ENCODE peak calls at places on chromosomes 13 and 19, in five cellular contexts. One of them, this sample, is unnamed.

GRCh38 chr19:6017576-6017975 is 39.6 kb upstream of the RANBP3 start:
- DNase-seq in kidney epithelial cell: no peak
- DNase-seq in GM23338: no peak
- DNase-seq in fibroblast of lung: no peak
- DNase-seq in PC-3: no peak
- DNase-seq in this sample: no peak

GRCh38 chr19:2604747-2605329 is 97.7 kb downstream of the GNG7 start:
- DNase-seq in kidney epithelial cell: no peak
- DNase-seq in fibroblast of lung: no peak
- DNase-seq in PC-3: no peak
- DNase-seq in GM23338: no peak
- DNase-seq in this sample: no peak

GRCh38 chr13:48232420-48233096 is 448 bp upstream of the ITM2B start:
- DNase-seq in kidney epithelial cell: no peak
- DNase-seq in fibroblast of lung: no peak
- DNase-seq in GM23338: peak; percentile 57
- DNase-seq in PC-3: peak; percentile 4
- DNase-seq in this sample: no peak

GRCh38 chr13:77500094-77500493 is 35.4 kb upstream of the SCEL start:
- DNase-seq in kidney epithelial cell: no peak
- DNase-seq in PC-3: no peak
- DNase-seq in GM23338: no peak
- DNase-seq in fibroblast of lung: no peak
- DNase-seq in this sample: no peak

GRCh38 chr13:97621025-97621424 is 187.1 kb downstream of the RAP2A start:
- DNase-seq in GM23338: no peak
- DNase-seq in PC-3: no peak
- DNase-seq in fibroblast of lung: no peak
- DNase-seq in kidney epithelial cell: no peak
- DNase-seq in this sample: no peak

GRCh38 chr13:46181799-46182490 is at the start of gene LCP1:
- DNase-seq in fibroblast of lung: no peak
- DNase-seq in GM23338: peak; percentile 16
- DNase-seq in PC-3: peak; percentile 83
- DNase-seq in kidney epithelial cell: no peak
- DNase-seq in this sample: no peak

GRCh38 chr19:24078688-24079087 is 8.3 kb upstream of the ZNF254 start:
- DNase-seq in GM23338: peak; percentile 80
- DNase-seq in fibroblast of lung: no peak
- DNase-seq in PC-3: no peak
- DNase-seq in kidney epithelial cell: no peak
- DNase-seq in this sample: no peak

GRCh38 chr19:15161028-15161984 is 39.5 kb downstream of the NOTCH3 start:
- DNase-seq in kidney epithelial cell: no peak
- DNase-seq in fibroblast of lung: peak; percentile 9
- DNase-seq in PC-3: peak; percentile 51
- DNase-seq in GM23338: peak; percentile 38
- DNase-seq in this sample: peak; percentile 68

GRCh38 chr13:81302677-81303076 is 961.8 kb upstream of the SPRY2 start:
- DNase-seq in PC-3: no peak
- DNase-seq in fibroblast of lung: no peak
- DNase-seq in kidney epithelial cell: no peak
- DNase-seq in GM23338: no peak
- DNase-seq in this sample: no peak

GRCh38 chr13:98014766-98015165 is 61.3 kb downstream of the IPO5 start:
- DNase-seq in fibroblast of lung: peak; percentile 80
- DNase-seq in kidney epithelial cell: no peak
- DNase-seq in PC-3: peak; percentile 39
- DNase-seq in GM23338: no peak
- DNase-seq in this sample: no peak

GRCh38 chr19:5563941-5564612 is 3.7 kb downstream of the TINCR start:
- DNase-seq in fibroblast of lung: no peak
- DNase-seq in kidney epithelial cell: peak; percentile 10
- DNase-seq in PC-3: peak; percentile 58
- DNase-seq in GM23338: no peak
- DNase-seq in this sample: no peak

GRCh38 chr19:41495589-41495988 is 52.6 kb downstream of the ERICH4 start:
- DNase-seq in kidney epithelial cell: no peak
- DNase-seq in fibroblast of lung: no peak
- DNase-seq in PC-3: no peak
- DNase-seq in GM23338: no peak
- DNase-seq in this sample: no peak

GRCh38 chr19:11179716-11180297 is 17.5 kb downstream of the KANK2 start:
- DNase-seq in kidney epithelial cell: no peak
- DNase-seq in GM23338: no peak
- DNase-seq in PC-3: no peak
- DNase-seq in fibroblast of lung: no peak
- DNase-seq in this sample: no peak

GRCh38 chr19:46481947-46482346 is 10.6 kb upstream of the PNMA8A start:
- DNase-seq in fibroblast of lung: peak; percentile 71
- DNase-seq in PC-3: no peak
- DNase-seq in GM23338: no peak
- DNase-seq in kidney epithelial cell: no peak
- DNase-seq in this sample: no peak
- H3K4me3 ChIP-seq in fibroblast of lung: no peak overlapping the region
- H3K4me3 ChIP-seq in PC-3: no peak overlapping the region
- H3K4me3 ChIP-seq in GM23338: no peak overlapping the region
- H3K4me3 ChIP-seq in kidney epithelial cell: no peak overlapping the region
- H3K4me3 ChIP-seq in this sample: no peak overlapping the region

GRCh38 chr19:18157465-18158063 is 4.6 kb downstream of the PIK3R2 start:
- DNase-seq in PC-3: no peak
- DNase-seq in fibroblast of lung: no peak
- DNase-seq in kidney epithelial cell: no peak
- DNase-seq in GM23338: peak; percentile 75
- DNase-seq in this sample: peak; percentile 38
- TF ChIP-seq CTCF in PC-3: no peak
- TF ChIP-seq CTCF in fibroblast of lung: no peak
- TF ChIP-seq CTCF in kidney epithelial cell: no peak
- TF ChIP-seq CTCF in GM23338: no peak
- TF ChIP-seq CTCF in this sample: no peak

DNA sequence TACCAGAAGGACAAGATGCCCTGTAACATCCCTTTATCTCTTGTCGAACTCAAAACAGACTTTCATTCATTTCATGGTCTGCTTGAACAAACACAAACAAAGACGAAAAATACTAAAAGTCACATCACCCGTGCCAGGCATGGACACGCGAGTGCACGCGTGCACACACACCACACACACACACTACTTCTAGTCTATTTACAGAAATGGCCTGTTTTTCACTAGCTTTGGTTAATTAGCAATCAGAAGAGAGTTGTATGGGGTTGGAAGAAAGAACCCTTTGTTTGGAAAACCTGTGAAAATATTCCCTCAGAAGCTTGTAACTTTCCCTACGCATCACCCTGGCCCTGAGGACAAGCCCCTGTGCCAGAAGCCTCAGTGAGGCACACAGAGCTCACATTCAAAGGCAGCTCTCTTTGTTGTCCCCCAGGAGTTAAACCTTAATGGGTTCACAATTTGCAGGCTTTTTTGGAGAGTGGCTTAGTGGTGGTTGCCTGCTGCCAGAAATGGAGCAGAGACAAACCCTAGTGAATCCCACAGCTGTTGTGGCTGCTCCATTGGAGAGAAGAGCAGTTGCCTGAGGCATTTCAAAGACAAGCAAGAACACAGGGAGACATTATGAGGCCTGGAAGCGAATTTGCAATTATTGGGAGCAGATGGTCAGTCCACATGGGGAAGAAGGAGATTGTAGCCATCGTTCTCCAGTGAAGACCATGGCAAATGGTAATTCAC is 55.9 kb downstream of the STARD13 start:
- DNase-seq in kidney epithelial cell: no peak
- DNase-seq in GM23338: no peak
- DNase-seq in fibroblast of lung: no peak
- DNase-seq in PC-3: no peak
- DNase-seq in this sample: no peak
- H3K4me3 ChIP-seq in kidney epithelial cell: no peak overlapping the region
- H3K4me3 ChIP-seq in GM23338: no peak overlapping the region
- H3K4me3 ChIP-seq in fibroblast of lung: no peak overlapping the region
- H3K4me3 ChIP-seq in PC-3: no peak overlapping the region
- H3K4me3 ChIP-seq in this sample: no peak overlapping the region

DNA sequence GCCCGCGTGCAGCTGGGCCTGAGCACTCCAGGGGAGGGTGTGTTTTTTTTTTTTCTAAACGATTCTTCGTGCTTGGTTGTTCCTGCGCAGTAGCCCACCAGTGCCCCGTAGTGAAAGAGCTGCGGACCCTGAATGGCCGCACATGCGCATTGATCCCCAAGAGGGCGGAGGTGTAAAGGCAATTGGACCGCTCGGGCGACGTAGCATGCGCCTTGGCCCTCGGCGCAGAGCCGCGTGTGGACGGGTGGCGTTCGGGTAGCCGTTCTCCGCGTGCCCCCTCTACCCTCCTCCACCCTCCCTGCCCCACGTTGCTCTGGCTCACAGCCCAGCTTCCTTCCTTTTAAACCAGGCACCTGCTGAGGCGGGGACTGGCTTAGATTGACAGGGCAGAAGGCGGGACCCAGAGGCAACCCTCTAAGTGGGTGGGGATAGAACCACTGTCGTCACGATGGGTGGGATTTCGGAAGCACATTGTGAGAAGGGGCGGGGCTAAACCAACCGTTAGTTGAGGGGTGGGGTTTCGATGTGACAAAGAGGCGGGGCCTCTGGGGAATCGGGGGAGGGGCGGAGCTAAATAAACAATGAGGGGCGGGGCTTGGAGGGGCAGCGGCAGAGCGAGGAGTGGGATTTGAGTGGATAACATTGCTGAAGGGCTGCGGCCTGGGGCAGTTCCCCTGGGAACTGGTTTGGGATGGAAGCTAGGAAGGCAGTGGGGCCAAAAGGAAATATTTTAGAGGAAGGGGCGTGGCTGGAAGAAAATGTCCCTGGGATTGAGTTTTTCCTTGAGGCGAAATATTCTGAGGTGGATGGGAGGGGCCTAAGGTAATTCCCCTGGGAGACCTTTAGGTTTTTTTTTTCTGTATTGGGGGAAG is 543 bp upstream of the NUP62 start:
- DNase-seq in kidney epithelial cell: peak; percentile 69
- DNase-seq in fibroblast of lung: peak; percentile 94
- DNase-seq in GM23338: peak; percentile 98
- DNase-seq in PC-3: peak; percentile 98
- DNase-seq in this sample: peak; percentile 97
- TF ChIP-seq CTCF in kidney epithelial cell: no peak
- TF ChIP-seq CTCF in fibroblast of lung: no peak
- TF ChIP-seq CTCF in GM23338: no peak
- TF ChIP-seq CTCF in PC-3: no peak
- TF ChIP-seq CTCF in this sample: no peak

GRCh38 chr13:23868521-23868920 is 20.7 kb downstream of the MIPEP start:
- DNase-seq in fibroblast of lung: peak; percentile 77
- DNase-seq in PC-3: peak; percentile 90
- DNase-seq in kidney epithelial cell: no peak
- DNase-seq in GM23338: no peak
- DNase-seq in this sample: no peak

GRCh38 chr13:23865898-23866297 is 23.3 kb downstream of the MIPEP start:
- DNase-seq in kidney epithelial cell: no peak
- DNase-seq in fibroblast of lung: no peak
- DNase-seq in GM23338: no peak
- DNase-seq in PC-3: no peak
- DNase-seq in this sample: no peak

GRCh38 chr13:23866420-23867026 is 22.7 kb downstream of the MIPEP start:
- DNase-seq in kidney epithelial cell: no peak
- DNase-seq in PC-3: peak; percentile 8
- DNase-seq in GM23338: no peak
- DNase-seq in fibroblast of lung: peak; percentile 15
- DNase-seq in this sample: no peak

GRCh38 chr13:23867027-23867491 is 22.1 kb downstream of the MIPEP start:
- DNase-seq in fibroblast of lung: peak; percentile 73
- DNase-seq in kidney epithelial cell: no peak
- DNase-seq in PC-3: peak; percentile 64
- DNase-seq in GM23338: no peak
- DNase-seq in this sample: peak; percentile 75

DNA sequence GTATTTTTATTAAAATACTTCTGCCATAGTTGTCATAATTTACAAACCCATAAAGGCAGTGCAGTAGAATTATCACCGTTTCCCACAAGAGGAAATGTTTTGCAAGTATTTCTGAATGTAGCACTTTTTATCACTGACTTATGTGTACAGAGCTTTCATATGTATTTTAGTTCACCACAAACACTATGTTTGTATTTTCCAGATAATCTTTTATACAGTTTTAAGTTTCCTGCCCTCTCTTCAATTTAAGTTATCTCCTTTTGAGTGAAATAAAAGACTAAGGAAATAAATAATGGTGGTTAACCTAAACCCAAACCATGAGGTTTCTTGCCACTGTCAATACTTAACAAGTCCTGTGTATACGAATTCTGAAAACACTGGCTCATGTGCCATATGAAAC is 24.1 kb downstream of the MIPEP start:
- DNase-seq in PC-3: no peak
- DNase-seq in GM23338: no peak
- DNase-seq in fibroblast of lung: no peak
- DNase-seq in kidney epithelial cell: no peak
- DNase-seq in this sample: no peak
- H3K4me3 ChIP-seq in PC-3: no peak overlapping the region
- H3K4me3 ChIP-seq in GM23338: no peak overlapping the region
- H3K4me3 ChIP-seq in fibroblast of lung: no peak overlapping the region
- H3K4me3 ChIP-seq in kidney epithelial cell: no peak overlapping the region
- H3K4me3 ChIP-seq in this sample: no peak overlapping the region

GRCh38 chr13:34064456-34065205 is 246.7 kb downstream of the RFC3 start:
- DNase-seq in GM23338: no peak
- DNase-seq in PC-3: peak; percentile 22
- DNase-seq in kidney epithelial cell: no peak
- DNase-seq in fibroblast of lung: peak; percentile 38
- DNase-seq in this sample: no peak
- TF ChIP-seq CTCF in GM23338: no peak
- TF ChIP-seq CTCF in PC-3: no peak
- TF ChIP-seq CTCF in kidney epithelial cell: no peak
- TF ChIP-seq CTCF in fibroblast of lung: no peak
- TF ChIP-seq CTCF in this sample: no peak

GRCh38 chr19:13953021-13953531 is 767 bp downstream of the DCAF15 start:
- DNase-seq in fibroblast of lung: peak; percentile 52
- DNase-seq in kidney epithelial cell: no peak
- DNase-seq in PC-3: peak; percentile 46
- DNase-seq in GM23338: peak; percentile 46
- DNase-seq in this sample: no peak
- H3K4me3 ChIP-seq in fibroblast of lung: peak overlapping the region; percentile 89
- H3K4me3 ChIP-seq in kidney epithelial cell: peak overlapping the region; percentile 88
- H3K4me3 ChIP-seq in PC-3: peak overlapping the region; percentile 88
- H3K4me3 ChIP-seq in GM23338: peak overlapping the region; percentile 79
- H3K4me3 ChIP-seq in this sample: peak overlapping the region; percentile 64